ENCODE peak calls at places on chromosome 10, in five cellular contexts. One of them, this sample, is unnamed.

GRCh38 chr10:78706256-78706655 is 362.5 kb upstream of the ZMIZ1 start:
- DNase-seq in Right ventricle myocardium superior: no peak
- DNase-seq in type B pancreatic cell: no peak
- DNase-seq in fibroblast of the aortic adventitia: peak; percentile 20
- DNase-seq in SW480: peak; percentile 11
- DNase-seq in this sample: no peak

GRCh38 chr10:112369495-112370423 is 4.2 kb upstream of the ACSL5 start:
- DNase-seq in type B pancreatic cell: no peak
- DNase-seq in Right ventricle myocardium superior: no peak
- DNase-seq in SW480: no peak
- DNase-seq in fibroblast of the aortic adventitia: no peak
- DNase-seq in this sample: no peak

GRCh38 chr10:60731134-60731883 is 47.0 kb upstream of the CDK1 start:
- DNase-seq in type B pancreatic cell: no peak
- DNase-seq in Right ventricle myocardium superior: no peak
- DNase-seq in SW480: peak; percentile 16
- DNase-seq in fibroblast of the aortic adventitia: no peak
- DNase-seq in this sample: no peak

GRCh38 chr10:130021373-130021950 is 57.4 kb upstream of the EBF3 start:
- DNase-seq in SW480: no peak
- DNase-seq in type B pancreatic cell: no peak
- DNase-seq in fibroblast of the aortic adventitia: peak; percentile 93
- DNase-seq in Right ventricle myocardium superior: peak; percentile 63
- DNase-seq in this sample: no peak

GRCh38 chr10:33265621-33266020 is 68.8 kb downstream of the NRP1 start:
- DNase-seq in type B pancreatic cell: no peak
- DNase-seq in fibroblast of the aortic adventitia: no peak
- DNase-seq in SW480: no peak
- DNase-seq in Right ventricle myocardium superior: no peak
- DNase-seq in this sample: no peak

GRCh38 chr10:100510533-100511308 is 8.9 kb downstream of the SEC31B start:
- DNase-seq in fibroblast of the aortic adventitia: no peak
- DNase-seq in SW480: peak; percentile 95
- DNase-seq in Right ventricle myocardium superior: no peak
- DNase-seq in type B pancreatic cell: no peak
- DNase-seq in this sample: no peak

GRCh38 chr10:115981056-115981455 is 291.9 kb downstream of the GFRA1 start:
- DNase-seq in fibroblast of the aortic adventitia: peak; percentile 16
- DNase-seq in Right ventricle myocardium superior: no peak
- DNase-seq in type B pancreatic cell: no peak
- DNase-seq in SW480: no peak
- DNase-seq in this sample: no peak

GRCh38 chr10:117663750-117664149 is 121.2 kb downstream of the EMX2 start:
- DNase-seq in fibroblast of the aortic adventitia: peak; percentile 33
- DNase-seq in type B pancreatic cell: no peak
- DNase-seq in Right ventricle myocardium superior: no peak
- DNase-seq in SW480: peak; percentile 66
- DNase-seq in this sample: no peak

GRCh38 chr10:49740346-49741107 is 21.6 kb downstream of the OGDHL start:
- DNase-seq in Right ventricle myocardium superior: no peak
- DNase-seq in type B pancreatic cell: no peak
- DNase-seq in SW480: no peak
- DNase-seq in fibroblast of the aortic adventitia: no peak
- DNase-seq in this sample: no peak

GRCh38 chr10:132876131-132876860 is 66.1 kb downstream of the CFAP46 start:
- DNase-seq in type B pancreatic cell: peak; percentile 57
- DNase-seq in SW480: no peak
- DNase-seq in Right ventricle myocardium superior: peak; percentile 27
- DNase-seq in fibroblast of the aortic adventitia: no peak
- DNase-seq in this sample: no peak

GRCh38 chr10:133292919-133293809 is 15.5 kb downstream of the TUBGCP2 start:
- DNase-seq in type B pancreatic cell: no peak
- DNase-seq in fibroblast of the aortic adventitia: peak; percentile 42
- DNase-seq in SW480: peak; percentile 14
- DNase-seq in Right ventricle myocardium superior: peak; percentile 40
- DNase-seq in this sample: no peak

GRCh38 chr10:132184816-132185593 is 1.7 kb upstream of the DPYSL4 start:
- DNase-seq in Right ventricle myocardium superior: peak; percentile 30
- DNase-seq in fibroblast of the aortic adventitia: no peak
- DNase-seq in SW480: no peak
- DNase-seq in type B pancreatic cell: no peak
- DNase-seq in this sample: no peak

GRCh38 chr10:132926070-132926469 is 16.3 kb downstream of the CFAP46 start:
- DNase-seq in type B pancreatic cell: no peak
- DNase-seq in Right ventricle myocardium superior: peak; percentile 22
- DNase-seq in SW480: no peak
- DNase-seq in fibroblast of the aortic adventitia: no peak
- DNase-seq in this sample: no peak

GRCh38 chr10:37344413-37344812 is 219.0 kb downstream of the ANKRD30A start:
- DNase-seq in fibroblast of the aortic adventitia: no peak
- DNase-seq in type B pancreatic cell: no peak
- DNase-seq in Right ventricle myocardium superior: no peak
- DNase-seq in SW480: no peak
- DNase-seq in this sample: no peak

GRCh38 chr10:79496896-79497295 is 15.4 kb upstream of the EIF5AL1 start:
- DNase-seq in fibroblast of the aortic adventitia: no peak
- DNase-seq in type B pancreatic cell: no peak
- DNase-seq in Right ventricle myocardium superior: no peak
- DNase-seq in SW480: no peak
- DNase-seq in this sample: no peak

GRCh38 chr10:89837173-89838001 is 136.0 kb downstream of the KIF20B start:
- DNase-seq in fibroblast of the aortic adventitia: peak; percentile 9
- DNase-seq in type B pancreatic cell: no peak
- DNase-seq in Right ventricle myocardium superior: peak; percentile 51
- DNase-seq in SW480: no peak
- DNase-seq in this sample: no peak

GRCh38 chr10:62728479-62728878 is 76.0 kb upstream of the ADO start:
- DNase-seq in SW480: no peak
- DNase-seq in fibroblast of the aortic adventitia: no peak
- DNase-seq in type B pancreatic cell: no peak
- DNase-seq in Right ventricle myocardium superior: no peak
- DNase-seq in this sample: no peak

GRCh38 chr10:97514344-97514743 is 15.6 kb downstream of the UBTD1 start:
- DNase-seq in type B pancreatic cell: no peak
- DNase-seq in fibroblast of the aortic adventitia: no peak
- DNase-seq in Right ventricle myocardium superior: no peak
- DNase-seq in SW480: no peak
- DNase-seq in this sample: no peak

GRCh38 chr10:89118091-89118490 is 89.0 kb downstream of the CH25H start:
- DNase-seq in Right ventricle myocardium superior: no peak
- DNase-seq in type B pancreatic cell: no peak
- DNase-seq in fibroblast of the aortic adventitia: peak; percentile 62
- DNase-seq in SW480: peak; percentile 79
- DNase-seq in this sample: peak; percentile 47

GRCh38 chr10:61779950-61780659 is 117.4 kb downstream of the CABCOCO1 start:
- DNase-seq in type B pancreatic cell: no peak
- DNase-seq in fibroblast of the aortic adventitia: peak; percentile 62
- DNase-seq in Right ventricle myocardium superior: peak; percentile 47
- DNase-seq in SW480: peak; percentile 16
- DNase-seq in this sample: no peak

GRCh38 chr10:21526952-21527633 is 1.6 kb upstream of the SKIDA1 start:
- DNase-seq in fibroblast of the aortic adventitia: peak; percentile 68
- DNase-seq in type B pancreatic cell: peak; percentile 79
- DNase-seq in SW480: peak; percentile 60
- DNase-seq in Right ventricle myocardium superior: peak; percentile 85
- DNase-seq in this sample: peak; percentile 52

GRCh38 chr10:11861811-11862210 is 38.7 kb downstream of the PROSER2 start:
- DNase-seq in SW480: no peak
- DNase-seq in fibroblast of the aortic adventitia: no peak
- DNase-seq in type B pancreatic cell: no peak
- DNase-seq in Right ventricle myocardium superior: no peak
- DNase-seq in this sample: no peak

GRCh38 chr10:69572159-69573055 is 815 bp downstream of the NEUROG3 start:
- DNase-seq in SW480: no peak
- DNase-seq in type B pancreatic cell: no peak
- DNase-seq in fibroblast of the aortic adventitia: no peak
- DNase-seq in Right ventricle myocardium superior: no peak
- DNase-seq in this sample: no peak

GRCh38 chr10:131874991-131875451 is 25.8 kb upstream of the PPP2R2D start:
- DNase-seq in Right ventricle myocardium superior: peak; percentile 80
- DNase-seq in SW480: peak; percentile 77
- DNase-seq in type B pancreatic cell: peak; percentile 86
- DNase-seq in fibroblast of the aortic adventitia: peak; percentile 72
- DNase-seq in this sample: peak; percentile 91

GRCh38 chr10:101293007-101293723 is 60.8 kb upstream of the BTRC start:
- DNase-seq in type B pancreatic cell: no peak
- DNase-seq in fibroblast of the aortic adventitia: no peak
- DNase-seq in Right ventricle myocardium superior: no peak
- DNase-seq in SW480: no peak
- DNase-seq in this sample: peak; percentile 76

GRCh38 chr10:80163741-80164341 is 31.3 kb downstream of the PLAC9 start:
- DNase-seq in type B pancreatic cell: no peak
- DNase-seq in SW480: no peak
- DNase-seq in Right ventricle myocardium superior: peak; percentile 30
- DNase-seq in fibroblast of the aortic adventitia: peak; percentile 84
- DNase-seq in this sample: no peak

GRCh38 chr10:95531994-95532399 is 29.2 kb downstream of the SORBS1 start:
- DNase-seq in type B pancreatic cell: no peak
- DNase-seq in fibroblast of the aortic adventitia: no peak
- DNase-seq in Right ventricle myocardium superior: no peak
- DNase-seq in SW480: no peak
- DNase-seq in this sample: no peak

GRCh38 chr10:92121686-92122492 is 169.0 kb downstream of the CPEB3 start:
- DNase-seq in fibroblast of the aortic adventitia: no peak
- DNase-seq in type B pancreatic cell: no peak
- DNase-seq in SW480: no peak
- DNase-seq in Right ventricle myocardium superior: no peak
- DNase-seq in this sample: no peak

GRCh38 chr10:112823604-112824003 is 126.4 kb upstream of the TCF7L2 start:
- DNase-seq in Right ventricle myocardium superior: no peak
- DNase-seq in SW480: no peak
- DNase-seq in type B pancreatic cell: no peak
- DNase-seq in fibroblast of the aortic adventitia: no peak
- DNase-seq in this sample: no peak

GRCh38 chr10:124470544-124471449 is 9.2 kb downstream of the LHPP start:
- DNase-seq in fibroblast of the aortic adventitia: no peak
- DNase-seq in SW480: no peak
- DNase-seq in type B pancreatic cell: no peak
- DNase-seq in Right ventricle myocardium superior: no peak
- DNase-seq in this sample: peak; percentile 12

GRCh38 chr10:7672366-7673134 is 5.8 kb upstream of the ITIH5 start:
- DNase-seq in type B pancreatic cell: no peak
- DNase-seq in Right ventricle myocardium superior: no peak
- DNase-seq in SW480: no peak
- DNase-seq in fibroblast of the aortic adventitia: no peak
- DNase-seq in this sample: no peak

GRCh38 chr10:43978091-43978490 is 329.4 kb upstream of the ZNF32 start:
- DNase-seq in fibroblast of the aortic adventitia: no peak
- DNase-seq in Right ventricle myocardium superior: no peak
- DNase-seq in SW480: no peak
- DNase-seq in type B pancreatic cell: no peak
- DNase-seq in this sample: no peak

This sample was measured in NCI-H510A treated with DMSO at 0.1 percent for 48 hours.